ENCODE peak calls at places on chromosomes 1 and 21, in six cellular contexts. One of them, this sample, is unnamed. For H3K4me1, the result is how much of the 10 kb centered on the place peaks cover.

GRCh38 chr1:211577277-211577825 is 1.6 kb downstream of the SLC30A1 start:
- DNase-seq in naive thymus-derived CD4-positive, alpha-beta T cell: no peak
- DNase-seq in CD4-positive, CD25-positive, alpha-beta regulatory T cell: no peak
- DNase-seq in A549: no peak
- DNase-seq in neural progenitor cell: no peak
- DNase-seq in left lung: no peak
- DNase-seq in this sample: no peak

GRCh38 chr1:179707406-179707805 is 35.7 kb upstream of the FAM163A start:
- DNase-seq in naive thymus-derived CD4-positive, alpha-beta T cell: no peak
- DNase-seq in CD4-positive, CD25-positive, alpha-beta regulatory T cell: no peak
- DNase-seq in A549: no peak
- DNase-seq in neural progenitor cell: no peak
- DNase-seq in left lung: no peak
- DNase-seq in this sample: no peak

GRCh38 chr1:229756666-229757065 is 130.6 kb downstream of the URB2 start:
- DNase-seq in naive thymus-derived CD4-positive, alpha-beta T cell: no peak
- DNase-seq in CD4-positive, CD25-positive, alpha-beta regulatory T cell: no peak
- DNase-seq in A549: no peak
- DNase-seq in neural progenitor cell: no peak
- DNase-seq in left lung: no peak
- DNase-seq in this sample: no peak

GRCh38 chr1:206005234-206005633 is 2.0 kb upstream of the RAB7B start:
- DNase-seq in naive thymus-derived CD4-positive, alpha-beta T cell: peak
- DNase-seq in CD4-positive, CD25-positive, alpha-beta regulatory T cell: no peak
- DNase-seq in A549: no peak
- DNase-seq in neural progenitor cell: no peak
- DNase-seq in left lung: no peak
- DNase-seq in this sample: no peak

GRCh38 chr1:211613108-211613947 is 34.4 kb upstream of the SLC30A1 start:
- DNase-seq in naive thymus-derived CD4-positive, alpha-beta T cell: no peak
- DNase-seq in CD4-positive, CD25-positive, alpha-beta regulatory T cell: no peak
- DNase-seq in A549: peak
- DNase-seq in neural progenitor cell: no peak
- DNase-seq in left lung: peak
- DNase-seq in this sample: no peak

GRCh38 chr1:159927887-159928431 is 2.7 kb upstream of the TAGLN2 start:
- DNase-seq in naive thymus-derived CD4-positive, alpha-beta T cell: no peak
- DNase-seq in CD4-positive, CD25-positive, alpha-beta regulatory T cell: no peak
- DNase-seq in A549: no peak
- DNase-seq in neural progenitor cell: no peak
- DNase-seq in left lung: no peak
- DNase-seq in this sample: no peak

GRCh38 chr1:185369786-185370185 is 52.7 kb upstream of the IVNS1ABP start:
- DNase-seq in naive thymus-derived CD4-positive, alpha-beta T cell: no peak
- DNase-seq in CD4-positive, CD25-positive, alpha-beta regulatory T cell: no peak
- DNase-seq in A549: no peak
- DNase-seq in neural progenitor cell: no peak
- DNase-seq in left lung: no peak
- DNase-seq in this sample: no peak

GRCh38 chr1:152855661-152856060 is 4.1 kb upstream of the LCE7A start:
- DNase-seq in naive thymus-derived CD4-positive, alpha-beta T cell: no peak
- DNase-seq in CD4-positive, CD25-positive, alpha-beta regulatory T cell: no peak
- DNase-seq in A549: no peak
- DNase-seq in neural progenitor cell: no peak
- DNase-seq in left lung: no peak
- DNase-seq in this sample: no peak

GRCh38 chr1:97192872-97193572 is 471.4 kb downstream of the PTBP2 start:
- DNase-seq in naive thymus-derived CD4-positive, alpha-beta T cell: no peak
- DNase-seq in CD4-positive, CD25-positive, alpha-beta regulatory T cell: no peak
- DNase-seq in A549: peak
- DNase-seq in neural progenitor cell: no peak
- DNase-seq in left lung: no peak
- DNase-seq in this sample: no peak

GRCh38 chr1:17948594-17948993 is 159.0 kb upstream of the IGSF21 start:
- DNase-seq in naive thymus-derived CD4-positive, alpha-beta T cell: no peak
- DNase-seq in CD4-positive, CD25-positive, alpha-beta regulatory T cell: no peak
- DNase-seq in A549: no peak
- DNase-seq in neural progenitor cell: peak
- DNase-seq in left lung: no peak
- DNase-seq in this sample: no peak

GRCh38 chr1:35656148-35656862 is 15.0 kb upstream of the PSMB2 start:
- DNase-seq in naive thymus-derived CD4-positive, alpha-beta T cell: no peak
- DNase-seq in CD4-positive, CD25-positive, alpha-beta regulatory T cell: no peak
- DNase-seq in A549: no peak
- DNase-seq in neural progenitor cell: no peak
- DNase-seq in left lung: no peak
- DNase-seq in this sample: no peak

GRCh38 chr21:39060485-39061099 is 122.7 kb downstream of the PSMG1 start:
- DNase-seq in naive thymus-derived CD4-positive, alpha-beta T cell: no peak
- DNase-seq in CD4-positive, CD25-positive, alpha-beta regulatory T cell: no peak
- DNase-seq in A549: no peak
- DNase-seq in neural progenitor cell: no peak
- DNase-seq in left lung: no peak
- DNase-seq in this sample: no peak

GRCh38 chr21:41825216-41825615 is 53.9 kb downstream of the PRDM15 start:
- DNase-seq in naive thymus-derived CD4-positive, alpha-beta T cell: no peak
- DNase-seq in CD4-positive, CD25-positive, alpha-beta regulatory T cell: no peak
- DNase-seq in A549: no peak
- DNase-seq in neural progenitor cell: no peak
- DNase-seq in left lung: peak
- DNase-seq in this sample: no peak

GRCh38 chr21:36255650-36256047 is 64.3 kb upstream of the MORC3 start:
- DNase-seq in naive thymus-derived CD4-positive, alpha-beta T cell: no peak
- DNase-seq in CD4-positive, CD25-positive, alpha-beta regulatory T cell: no peak
- DNase-seq in A549: no peak
- DNase-seq in neural progenitor cell: no peak
- DNase-seq in left lung: no peak
- DNase-seq in this sample: no peak

GRCh38 chr1:27831568-27832410 is 1.2 kb downstream of the PPP1R8 start:
- DNase-seq in naive thymus-derived CD4-positive, alpha-beta T cell: no peak
- DNase-seq in CD4-positive, CD25-positive, alpha-beta regulatory T cell: no peak
- DNase-seq in A549: no peak
- DNase-seq in neural progenitor cell: peak
- DNase-seq in left lung: no peak
- DNase-seq in this sample: no peak

GRCh38 chr1:181189691-181190361 is 101.3 kb downstream of the IER5 start:
- DNase-seq in naive thymus-derived CD4-positive, alpha-beta T cell: peak
- DNase-seq in CD4-positive, CD25-positive, alpha-beta regulatory T cell: peak
- DNase-seq in A549: peak
- DNase-seq in neural progenitor cell: peak
- DNase-seq in left lung: peak
- DNase-seq in this sample: peak

GRCh38 chr21:15408089-15408488 is 321.7 kb upstream of the USP25 start:
- DNase-seq in naive thymus-derived CD4-positive, alpha-beta T cell: no peak
- DNase-seq in CD4-positive, CD25-positive, alpha-beta regulatory T cell: no peak
- DNase-seq in A549: no peak
- DNase-seq in neural progenitor cell: no peak
- DNase-seq in left lung: no peak
- DNase-seq in this sample: no peak

GRCh38 chr1:5708266-5708978 is 283.8 kb downstream of the NPHP4 start:
- DNase-seq in naive thymus-derived CD4-positive, alpha-beta T cell: no peak
- DNase-seq in CD4-positive, CD25-positive, alpha-beta regulatory T cell: no peak
- DNase-seq in A549: no peak
- DNase-seq in neural progenitor cell: no peak
- DNase-seq in left lung: peak
- DNase-seq in this sample: no peak

GRCh38 chr1:5709976-5710375 is 282.2 kb downstream of the NPHP4 start:
- DNase-seq in naive thymus-derived CD4-positive, alpha-beta T cell: no peak
- DNase-seq in CD4-positive, CD25-positive, alpha-beta regulatory T cell: no peak
- DNase-seq in A549: no peak
- DNase-seq in neural progenitor cell: no peak
- DNase-seq in left lung: no peak
- DNase-seq in this sample: no peak

GRCh38 chr1:5711079-5711478 is 281.1 kb downstream of the NPHP4 start:
- DNase-seq in naive thymus-derived CD4-positive, alpha-beta T cell: no peak
- DNase-seq in CD4-positive, CD25-positive, alpha-beta regulatory T cell: no peak
- DNase-seq in A549: no peak
- DNase-seq in neural progenitor cell: no peak
- DNase-seq in left lung: peak
- DNase-seq in this sample: no peak

GRCh38 chr1:5707566-5708178 is 284.6 kb downstream of the NPHP4 start:
- DNase-seq in naive thymus-derived CD4-positive, alpha-beta T cell: no peak
- DNase-seq in CD4-positive, CD25-positive, alpha-beta regulatory T cell: no peak
- DNase-seq in A549: no peak
- DNase-seq in neural progenitor cell: peak
- DNase-seq in left lung: peak
- DNase-seq in this sample: no peak

DNA sequence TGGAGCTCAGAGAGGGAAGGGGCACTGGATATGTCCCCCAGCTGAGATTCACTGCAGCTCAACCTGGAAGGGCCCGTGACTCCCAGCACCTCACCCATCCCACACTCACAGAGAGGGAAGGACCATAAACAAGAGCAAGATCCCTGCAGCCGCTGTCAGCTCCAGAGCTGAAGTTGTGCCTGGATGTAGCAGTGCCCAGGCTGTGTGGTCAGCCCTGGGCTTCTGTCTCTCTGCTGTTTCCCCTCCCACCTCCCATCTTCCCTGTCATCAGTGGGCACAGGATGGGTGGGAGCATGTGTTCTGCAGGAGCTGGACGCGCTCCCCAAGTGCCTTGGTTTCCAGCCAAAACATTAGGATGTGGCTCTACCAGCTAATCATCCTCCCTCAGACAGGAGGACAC is 282.8 kb downstream of the NPHP4 start:
- DNase-seq in naive thymus-derived CD4-positive, alpha-beta T cell: no peak
- DNase-seq in CD4-positive, CD25-positive, alpha-beta regulatory T cell: no peak
- DNase-seq in A549: no peak
- DNase-seq in neural progenitor cell: no peak
- DNase-seq in left lung: peak
- DNase-seq in this sample: no peak
- H3K4me1 ChIP-seq in naive thymus-derived CD4-positive, alpha-beta T cell: under half
- H3K4me1 ChIP-seq in CD4-positive, CD25-positive, alpha-beta regulatory T cell: under half
- H3K4me1 ChIP-seq in A549: under half
- H3K4me1 ChIP-seq in neural progenitor cell: under half
- H3K4me1 ChIP-seq in left lung: under half
- H3K4me1 ChIP-seq in this sample: under half

GRCh38 chr1:91760487-91760886 is 125.5 kb downstream of the TGFBR3 start:
- DNase-seq in naive thymus-derived CD4-positive, alpha-beta T cell: no peak
- DNase-seq in CD4-positive, CD25-positive, alpha-beta regulatory T cell: no peak
- DNase-seq in A549: no peak
- DNase-seq in neural progenitor cell: no peak
- DNase-seq in left lung: no peak
- DNase-seq in this sample: no peak
- H3K4me1 ChIP-seq in naive thymus-derived CD4-positive, alpha-beta T cell: under half
- H3K4me1 ChIP-seq in CD4-positive, CD25-positive, alpha-beta regulatory T cell: under half
- H3K4me1 ChIP-seq in A549: under half
- H3K4me1 ChIP-seq in neural progenitor cell: under half
- H3K4me1 ChIP-seq in left lung: under half
- H3K4me1 ChIP-seq in this sample: under half

GRCh38 chr1:155940993-155941844 is at the start of gene RXFP4:
- DNase-seq in naive thymus-derived CD4-positive, alpha-beta T cell: no peak
- DNase-seq in CD4-positive, CD25-positive, alpha-beta regulatory T cell: no peak
- DNase-seq in A549: no peak
- DNase-seq in neural progenitor cell: no peak
- DNase-seq in left lung: no peak
- DNase-seq in this sample: no peak
- H3K4me1 ChIP-seq in naive thymus-derived CD4-positive, alpha-beta T cell: under half
- H3K4me1 ChIP-seq in CD4-positive, CD25-positive, alpha-beta regulatory T cell: under half
- H3K4me1 ChIP-seq in A549: half or more
- H3K4me1 ChIP-seq in neural progenitor cell: under half
- H3K4me1 ChIP-seq in left lung: under half
- H3K4me1 ChIP-seq in this sample: under half

GRCh38 chr1:85315789-85316188 is 39.4 kb upstream of the BCL10 start:
- DNase-seq in naive thymus-derived CD4-positive, alpha-beta T cell: no peak
- DNase-seq in CD4-positive, CD25-positive, alpha-beta regulatory T cell: no peak
- DNase-seq in A549: no peak
- DNase-seq in neural progenitor cell: no peak
- DNase-seq in left lung: no peak
- DNase-seq in this sample: no peak
- H3K4me1 ChIP-seq in naive thymus-derived CD4-positive, alpha-beta T cell: under half
- H3K4me1 ChIP-seq in CD4-positive, CD25-positive, alpha-beta regulatory T cell: under half
- H3K4me1 ChIP-seq in A549: half or more
- H3K4me1 ChIP-seq in neural progenitor cell: under half
- H3K4me1 ChIP-seq in left lung: under half
- H3K4me1 ChIP-seq in this sample: under half

GRCh38 chr21:19529031-19529430 is 1125.4 kb upstream of the TMPRSS15 start:
- DNase-seq in naive thymus-derived CD4-positive, alpha-beta T cell: no peak
- DNase-seq in CD4-positive, CD25-positive, alpha-beta regulatory T cell: no peak
- DNase-seq in A549: no peak
- DNase-seq in neural progenitor cell: no peak
- DNase-seq in left lung: no peak
- DNase-seq in this sample: no peak

GRCh38 chr21:19523066-19523465 is 1119.5 kb upstream of the TMPRSS15 start:
- DNase-seq in naive thymus-derived CD4-positive, alpha-beta T cell: no peak
- DNase-seq in CD4-positive, CD25-positive, alpha-beta regulatory T cell: no peak
- DNase-seq in A549: no peak
- DNase-seq in neural progenitor cell: peak
- DNase-seq in left lung: no peak
- DNase-seq in this sample: no peak

GRCh38 chr21:19522384-19522783 is 1118.8 kb upstream of the TMPRSS15 start:
- DNase-seq in naive thymus-derived CD4-positive, alpha-beta T cell: no peak
- DNase-seq in CD4-positive, CD25-positive, alpha-beta regulatory T cell: no peak
- DNase-seq in A549: no peak
- DNase-seq in neural progenitor cell: no peak
- DNase-seq in left lung: no peak
- DNase-seq in this sample: no peak

GRCh38 chr21:19523731-19524130 is 1120.1 kb upstream of the TMPRSS15 start:
- DNase-seq in naive thymus-derived CD4-positive, alpha-beta T cell: no peak
- DNase-seq in CD4-positive, CD25-positive, alpha-beta regulatory T cell: no peak
- DNase-seq in A549: no peak
- DNase-seq in neural progenitor cell: no peak
- DNase-seq in left lung: no peak
- DNase-seq in this sample: no peak
- H3K4me1 ChIP-seq in naive thymus-derived CD4-positive, alpha-beta T cell: under half
- H3K4me1 ChIP-seq in CD4-positive, CD25-positive, alpha-beta regulatory T cell: under half
- H3K4me1 ChIP-seq in A549: under half
- H3K4me1 ChIP-seq in neural progenitor cell: under half
- H3K4me1 ChIP-seq in left lung: under half
- H3K4me1 ChIP-seq in this sample: under half

GRCh38 chr1:67726224-67726623 is 41.2 kb downstream of the GADD45A start:
- DNase-seq in naive thymus-derived CD4-positive, alpha-beta T cell: no peak
- DNase-seq in CD4-positive, CD25-positive, alpha-beta regulatory T cell: no peak
- DNase-seq in A549: no peak
- DNase-seq in neural progenitor cell: no peak
- DNase-seq in left lung: no peak
- DNase-seq in this sample: no peak

GRCh38 chr1:67722292-67722944 is 37.4 kb downstream of the GADD45A start:
- DNase-seq in naive thymus-derived CD4-positive, alpha-beta T cell: no peak
- DNase-seq in CD4-positive, CD25-positive, alpha-beta regulatory T cell: no peak
- DNase-seq in A549: no peak
- DNase-seq in neural progenitor cell: no peak
- DNase-seq in left lung: no peak
- DNase-seq in this sample: no peak

GRCh38 chr1:67723126-67723525 is 38.1 kb downstream of the GADD45A start:
- DNase-seq in naive thymus-derived CD4-positive, alpha-beta T cell: no peak
- DNase-seq in CD4-positive, CD25-positive, alpha-beta regulatory T cell: no peak
- DNase-seq in A549: no peak
- DNase-seq in neural progenitor cell: no peak
- DNase-seq in left lung: no peak
- DNase-seq in this sample: no peak

GRCh38 chr1:67723620-67724019 is 38.6 kb downstream of the GADD45A start:
- DNase-seq in naive thymus-derived CD4-positive, alpha-beta T cell: no peak
- DNase-seq in CD4-positive, CD25-positive, alpha-beta regulatory T cell: peak
- DNase-seq in A549: no peak
- DNase-seq in neural progenitor cell: no peak
- DNase-seq in left lung: no peak
- DNase-seq in this sample: no peak

GRCh38 chr1:67724928-67725560 is 40.0 kb downstream of the GADD45A start:
- DNase-seq in naive thymus-derived CD4-positive, alpha-beta T cell: no peak
- DNase-seq in CD4-positive, CD25-positive, alpha-beta regulatory T cell: no peak
- DNase-seq in A549: no peak
- DNase-seq in neural progenitor cell: no peak
- DNase-seq in left lung: no peak
- DNase-seq in this sample: peak
- H3K4me1 ChIP-seq in naive thymus-derived CD4-positive, alpha-beta T cell: under half
- H3K4me1 ChIP-seq in CD4-positive, CD25-positive, alpha-beta regulatory T cell: under half
- H3K4me1 ChIP-seq in A549: half or more
- H3K4me1 ChIP-seq in neural progenitor cell: under half
- H3K4me1 ChIP-seq in left lung: under half
- H3K4me1 ChIP-seq in this sample: under half

This sample was measured in HAP-1.